ENCODE peak calls at places on chromosomes 6 and 20, in ten cellular contexts. F, Y, U, H, W, P, B, L, N and R are unnamed samples.
A peak's percentile ranks its signal among the peaks of the same experiment; 100 is the strongest.

GRCh38 chr20:21053002-21053762 is 53.0 kb downstream of the LINC00237 start:
- DNase-seq in F (no peak), Y (no peak), U (no peak), H (no peak), W (no peak), P (no peak), B (no peak), L (no peak), N (no peak), R (peak; percentile 78)

GRCh38 chr6:133169901-133170300 is 71.3 kb upstream of the EYA4 start:
- DNase-seq in F (no peak), Y (no peak), U (no peak), H (no peak), W (no peak), P (no peak), B (no peak), L (no peak), N (no peak), R (no peak)

GRCh38 chr20:370151-370600 is 10.4 kb upstream of the TRIB3 start:
- DNase-seq in F (no peak), Y (no peak), U (no peak), H (no peak), W (no peak), P (no peak), B (no peak), L (no peak), N (no peak), R (no peak)

GRCh38 chr6:87722831-87723726 is 21.0 kb upstream of the AKIRIN2 start:
- DNase-seq in F (peak; percentile 89), Y (no peak), U (no peak), H (peak; percentile 83), W (peak; percentile 58), P (no peak), B (peak; percentile 85), L (peak; percentile 85), N (peak; percentile 96), R (peak; percentile 84)

GRCh38 chr6:106520711-106521367 is 108.5 kb downstream of the RTN4IP1 start:
- DNase-seq in F (no peak), Y (peak; percentile 75), U (no peak), H (peak; percentile 81), W (no peak), P (peak; percentile 75), B (no peak), L (no peak), N (no peak), R (peak; percentile 94)

GRCh38 chr20:46580613-46581012 is 30.2 kb upstream of the OCSTAMP start:
- DNase-seq in F (no peak), Y (no peak), U (no peak), H (no peak), W (no peak), P (no peak), B (no peak), L (no peak), N (no peak), R (no peak)

GRCh38 chr6:16130932-16131387 is 2.1 kb downstream of the MYLIP start:
- DNase-seq in F (no peak), Y (peak; percentile 26), U (peak; percentile 36), H (no peak), W (peak; percentile 22), P (peak; percentile 77), B (peak; percentile 81), L (peak; percentile 41), N (peak; percentile 79), R (peak; percentile 91)

GRCh38 chr6:52553719-52554118 is 23.1 kb downstream of the TRAM2 start:
- DNase-seq in F (no peak), Y (no peak), U (no peak), H (no peak), W (no peak), P (no peak), B (no peak), L (no peak), N (no peak), R (no peak)

GRCh38 chr20:437787-438486 is 24.4 kb downstream of the TBC1D20 start:
- DNase-seq in F (no peak), Y (no peak), U (no peak), H (no peak), W (no peak), P (no peak), B (no peak), L (no peak), N (no peak), R (peak; percentile 39)

GRCh38 chr6:122683996-122684651 is 73.9 kb downstream of the PKIB start:
- DNase-seq in F (no peak), Y (no peak), U (no peak), H (no peak), W (no peak), P (no peak), B (no peak), L (no peak), N (no peak), R (no peak)

GRCh38 chr6:158219229-158219628 is 51.1 kb downstream of the GTF2H5 start:
- DNase-seq in F (no peak), Y (no peak), U (no peak), H (no peak), W (peak; percentile 30), P (no peak), B (no peak), L (peak; percentile 89), N (no peak), R (peak; percentile 94)

GRCh38 chr6:154460306-154461071 is 50.0 kb downstream of the CNKSR3 start:
- DNase-seq in F (no peak), Y (no peak), U (no peak), H (no peak), W (no peak), P (no peak), B (no peak), L (no peak), N (peak; percentile 64), R (peak; percentile 15)

GRCh38 chr6:24321538-24322162 is 36.2 kb downstream of the DCDC2 start:
- DNase-seq in F (no peak), Y (no peak), U (no peak), H (no peak), W (no peak), P (no peak), B (no peak), L (no peak), N (peak; percentile 43), R (no peak)

GRCh38 chr6:43716099-43716498 is 28.5 kb upstream of the MRPS18A start:
- DNase-seq in F (no peak), Y (no peak), U (no peak), H (no peak), W (no peak), P (no peak), B (no peak), L (no peak), N (no peak), R (no peak)

GRCh38 chr6:14951704-14952103 is 294.2 kb upstream of the JARID2 start:
- DNase-seq in F (no peak), Y (no peak), U (no peak), H (no peak), W (no peak), P (no peak), B (no peak), L (no peak), N (no peak), R (no peak)

GRCh38 chr6:128511518-128511917 is 8.9 kb downstream of the PTPRK start:
- DNase-seq in F (no peak), Y (no peak), U (no peak), H (no peak), W (no peak), P (no peak), B (no peak), L (no peak), N (peak; percentile 79), R (no peak)

GRCh38 chr6:168681748-168682147 is 240.8 kb downstream of the SMOC2 start:
- DNase-seq in F (peak; percentile 17), Y (no peak), U (no peak), H (no peak), W (no peak), P (no peak), B (peak; percentile 30), L (no peak), N (no peak), R (no peak)

GRCh38 chr6:97524846-97525245 is 241.8 kb upstream of the MMS22L start:
- DNase-seq in F (no peak), Y (no peak), U (peak; percentile 49), H (no peak), W (no peak), P (no peak), B (no peak), L (no peak), N (no peak), R (no peak)

GRCh38 chr6:108960601-108961000 is 112.4 kb downstream of the ARMC2 start:
- DNase-seq in F (no peak), Y (no peak), U (no peak), H (no peak), W (no peak), P (no peak), B (no peak), L (no peak), N (no peak), R (no peak)